ENCODE peak calls at places on chromosomes 16 and 17, in six cellular contexts. One of them, this sample, is unnamed.
A peak's percentile ranks its signal among the peaks of the same experiment; 100 is the strongest.

GRCh38 chr16:13926507-13926906 is 6.6 kb downstream of the ERCC4 start:
- DNase-seq in DMS53: no peak
- DNase-seq in cardiac septum: no peak
- DNase-seq in skeletal muscle cell: no peak
- DNase-seq in left cardiac atrium: no peak
- DNase-seq in transverse colon: no peak
- DNase-seq in this sample: no peak

GRCh38 chr16:4673387-4674046 is 19.8 kb upstream of the NUDT16L1 start:
- DNase-seq in cardiac septum: no peak
- DNase-seq in DMS53: no peak
- DNase-seq in skeletal muscle cell: no peak
- DNase-seq in left cardiac atrium: peak; percentile 19
- DNase-seq in transverse colon: no peak
- DNase-seq in this sample: no peak

GRCh38 chr16:74950511-74950910 is 34.4 kb downstream of the WDR59 start:
- DNase-seq in left cardiac atrium: no peak
- DNase-seq in DMS53: no peak
- DNase-seq in skeletal muscle cell: no peak
- DNase-seq in transverse colon: no peak
- DNase-seq in cardiac septum: no peak
- DNase-seq in this sample: no peak

GRCh38 chr16:86611517-86611840 is 33.1 kb downstream of the FOXL1 start:
- DNase-seq in left cardiac atrium: no peak
- DNase-seq in cardiac septum: no peak
- DNase-seq in transverse colon: no peak
- DNase-seq in DMS53: no peak
- DNase-seq in skeletal muscle cell: peak; percentile 52
- DNase-seq in this sample: peak; percentile 33

GRCh38 chr17:28973414-28973813 is 22.1 kb upstream of the PHF12 start:
- DNase-seq in cardiac septum: peak; percentile 82
- DNase-seq in transverse colon: no peak
- DNase-seq in DMS53: no peak
- DNase-seq in left cardiac atrium: peak; percentile 71
- DNase-seq in skeletal muscle cell: no peak
- DNase-seq in this sample: no peak

GRCh38 chr16:22614271-22614947 is 103.7 kb downstream of the NPIPB5 start:
- DNase-seq in DMS53: no peak
- DNase-seq in cardiac septum: no peak
- DNase-seq in transverse colon: peak; percentile 56
- DNase-seq in left cardiac atrium: no peak
- DNase-seq in skeletal muscle cell: peak; percentile 7
- DNase-seq in this sample: no peak

GRCh38 chr16:57941016-57941656 is 29.8 kb downstream of the CNGB1 start:
- DNase-seq in cardiac septum: no peak
- DNase-seq in skeletal muscle cell: peak; percentile 4
- DNase-seq in left cardiac atrium: peak; percentile 72
- DNase-seq in DMS53: no peak
- DNase-seq in transverse colon: peak; percentile 41
- DNase-seq in this sample: peak; percentile 95

GRCh38 chr16:85183564-85183963 is 71.3 kb upstream of the CIBAR2 start:
- DNase-seq in DMS53: no peak
- DNase-seq in left cardiac atrium: no peak
- DNase-seq in cardiac septum: no peak
- DNase-seq in transverse colon: no peak
- DNase-seq in skeletal muscle cell: no peak
- DNase-seq in this sample: no peak

GRCh38 chr16:72711823-72712222 is 336.1 kb downstream of the ZFHX3 start:
- DNase-seq in skeletal muscle cell: no peak
- DNase-seq in cardiac septum: no peak
- DNase-seq in DMS53: peak; percentile 11
- DNase-seq in left cardiac atrium: no peak
- DNase-seq in transverse colon: no peak
- DNase-seq in this sample: no peak

GRCh38 chr17:29115906-29116651 is 64.1 kb downstream of the MYO18A start:
- DNase-seq in cardiac septum: no peak
- DNase-seq in left cardiac atrium: no peak
- DNase-seq in DMS53: peak; percentile 56
- DNase-seq in transverse colon: no peak
- DNase-seq in skeletal muscle cell: no peak
- DNase-seq in this sample: peak; percentile 40